ENCODE peak calls at places on chromosomes 1 and 21, in ten cellular contexts. U is left ventricle myocardium inferior; X is activated CD8-positive, alpha-beta T cell treated with anti-CD3 and anti-CD28 coated beads for 36 hours; Y is GM12864; A is BJ; H is heart left ventricle; Q is omental fat pad; T is HL-60; L is upper lobe of left lung; S is thoracic aorta. D is an unnamed sample.
A peak's percentile ranks its signal among the peaks of the same experiment; 100 is the strongest.

GRCh38 chr1:80876035-80876434 is 924.7 kb upstream of the ADGRL2 start:
- DNase-seq in U (no peak), X (no peak), Y (no peak), A (no peak), H (no peak), Q (no peak), T (no peak), L (no peak), S (no peak), D (no peak)

GRCh38 chr1:27403065-27403726 is 10.8 kb downstream of the GPR3 start:
- DNase-seq in U (peak; percentile 75), X (peak; percentile 75), Y (no peak), A (no peak), H (peak; percentile 81), Q (no peak), T (no peak), L (no peak), S (peak; percentile 62), D (peak; percentile 65)

GRCh38 chr1:228048120-228048519 is 34.4 kb upstream of the ARF1 start:
- DNase-seq in U (no peak), X (no peak), Y (no peak), A (no peak), H (no peak), Q (no peak), T (no peak), L (no peak), S (no peak), D (no peak)

GRCh38 chr1:96028071-96028470 is 693.5 kb upstream of the PTBP2 start:
- DNase-seq in U (no peak), X (no peak), Y (no peak), A (no peak), H (no peak), Q (no peak), T (no peak), L (no peak), S (no peak), D (no peak)

GRCh38 chr1:148315081-148315811 is 163.2 kb upstream of the NBPF11 start:
- DNase-seq in U (no peak), X (no peak), Y (peak; percentile 34), A (no peak), H (no peak), Q (no peak), T (no peak), L (no peak), S (no peak), D (no peak)

GRCh38 chr21:31293986-31294385 is 50.1 kb downstream of the TIAM1 start:
- DNase-seq in U (no peak), X (peak; percentile 87), Y (no peak), A (peak; percentile 49), H (peak; percentile 39), Q (no peak), T (no peak), L (no peak), S (no peak), D (no peak)

GRCh38 chr21:34974162-34974981 is 74.7 kb downstream of the RUNX1 start:
- DNase-seq in U (no peak), X (peak; percentile 69), Y (peak; percentile 81), A (no peak), H (no peak), Q (no peak), T (no peak), L (no peak), S (no peak), D (no peak)

GRCh38 chr1:2777428-2778219 is 23.9 kb downstream of the TTC34 start:
- DNase-seq in U (no peak), X (no peak), Y (no peak), A (no peak), H (no peak), Q (no peak), T (no peak), L (peak; percentile 16), S (no peak), D (no peak)

GRCh38 chr1:244614879-244615278 is 38.0 kb upstream of the DESI2 start:
- DNase-seq in U (no peak), X (no peak), Y (no peak), A (no peak), H (no peak), Q (no peak), T (no peak), L (no peak), S (no peak), D (no peak)

GRCh38 chr1:156103521-156103947 is 11.0 kb upstream of the LMNA start:
- DNase-seq in U (no peak), X (peak; percentile 76), Y (no peak), A (no peak), H (peak; percentile 58), Q (peak; percentile 52), T (no peak), L (peak; percentile 25), S (no peak), D (no peak)

DNA sequence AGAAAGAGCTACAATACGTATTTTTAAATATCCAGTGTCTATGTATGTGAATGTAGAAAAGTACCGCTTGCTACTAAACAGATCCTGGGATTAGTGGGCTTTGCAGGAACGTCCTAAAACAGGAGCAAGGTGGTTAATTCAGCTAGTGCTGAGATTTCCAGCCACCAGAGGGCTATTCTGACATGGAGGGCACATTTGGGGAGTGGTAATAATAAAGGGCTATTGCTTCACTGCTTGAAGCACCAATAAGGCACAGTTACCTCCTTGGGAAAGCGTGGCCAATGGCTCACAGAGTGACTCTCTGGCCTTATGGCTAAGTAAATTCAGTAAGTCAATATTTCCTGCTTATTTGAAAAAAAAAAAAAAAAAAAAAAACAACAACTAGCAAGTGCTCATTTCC is 152.4 kb downstream of the GABPA start:
- DNase-seq in U (no peak), X (no peak), Y (no peak), A (no peak), H (no peak), Q (no peak), T (no peak), L (no peak), S (no peak), D (no peak)
- TF ChIP-seq CTCF in U (no peak), X (no peak), Y (peak; percentile 23), A (no peak), H (no peak), Q (no peak), T (no peak), L (no peak), S (no peak), D (no peak)

DNA sequence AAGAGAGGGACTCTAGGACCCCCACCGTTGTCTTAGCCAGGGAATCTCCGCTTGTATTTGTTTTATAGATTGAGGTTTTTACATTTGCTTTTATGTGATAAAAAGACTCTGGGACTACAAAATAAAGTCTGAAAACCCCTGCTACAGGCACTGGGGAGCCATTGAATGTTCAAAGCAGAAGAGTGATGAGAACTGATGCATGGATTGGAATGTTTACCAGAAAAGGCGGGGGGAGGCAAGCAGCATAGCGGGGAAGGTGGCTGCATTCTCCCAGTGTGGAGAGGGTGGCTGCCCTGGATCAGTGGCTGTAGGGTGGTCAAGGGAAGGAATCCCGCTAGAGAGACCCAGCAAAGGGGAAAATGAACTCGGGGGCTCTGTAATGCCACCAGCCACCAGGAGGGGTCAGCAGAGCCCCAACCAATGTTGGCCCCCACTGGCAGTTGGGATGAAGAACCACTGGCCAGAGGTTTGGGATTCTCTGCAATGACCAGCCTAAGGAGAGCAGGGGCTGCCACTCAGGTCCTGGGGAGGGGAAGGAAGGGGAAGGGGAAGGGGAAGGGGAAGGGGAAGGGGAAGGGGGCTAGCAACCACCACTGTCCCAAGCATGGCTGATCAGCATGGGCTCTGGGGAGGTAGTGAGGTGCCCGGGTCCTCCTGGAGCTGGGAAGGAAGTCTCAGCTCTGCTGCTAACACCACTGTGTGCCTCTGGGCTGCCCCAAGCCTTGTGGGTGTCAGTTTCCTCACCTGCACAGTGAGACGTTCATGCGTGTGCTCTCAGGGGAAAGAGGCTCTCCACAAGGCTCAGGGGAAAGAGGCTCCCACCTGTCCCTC is 19.2 kb upstream of the PEF1 start:
- DNase-seq in U (peak; percentile 58), X (peak; percentile 64), Y (no peak), A (no peak), H (peak; percentile 50), Q (peak; percentile 57), T (no peak), L (peak; percentile 55), S (no peak), D (peak; percentile 63)
- TF ChIP-seq CTCF in U (peak; percentile 92), X (peak; percentile 81), Y (peak; percentile 95), A (peak; percentile 85), H (peak; percentile 85), Q (peak; percentile 88), T (peak; percentile 94), L (peak; percentile 92), S (peak; percentile 96), D (peak; percentile 31)

GRCh38 chr1:38489844-38490270 is 369.7 kb downstream of the RRAGC start:
- DNase-seq in U (no peak), X (peak; percentile 73), Y (no peak), A (no peak), H (no peak), Q (no peak), T (no peak), L (no peak), S (no peak), D (no peak)
- TF ChIP-seq CTCF in U (peak; percentile 48), X (peak; percentile 74), Y (peak; percentile 86), A (peak; percentile 39), H (no peak), Q (no peak), T (peak; percentile 68), L (peak; percentile 33), S (no peak), D (no peak)

GRCh38 chr1:119647734-119648619 is at the start of gene ZNF697:
- DNase-seq in U (peak; percentile 98), X (peak; percentile 43), Y (no peak), A (peak; percentile 90), H (peak; percentile 98), Q (peak; percentile 92), T (peak; percentile 87), L (peak; percentile 98), S (peak; percentile 90), D (peak; percentile 17)
- TF ChIP-seq CTCF in U (peak; percentile 48), X (no peak), Y (no peak), A (peak; percentile 51), H (no peak), Q (no peak), T (no peak), L (peak; percentile 37), S (peak; percentile 17), D (no peak)

D was measured in activated B cell treated with CpG ODN at 0.5 μM for 24 hours.